ENCODE peak calls at places on chromosomes 6 and 20, in eight cellular contexts. B is right lobe of liver; D is prostate gland; I is body of pancreas; T is astrocyte of the spinal cord; G is CD8-positive, alpha-beta T cell; K is cardiac muscle cell; A is A549. Z is an unnamed sample.

GRCh38 chr6:159716247-159717086 is 10.8 kb upstream of the WTAP start:
- DNase-seq in K (peak; percentile 97), A (no peak), T (peak; percentile 88), I (peak; percentile 68), B (no peak), G (no peak), D (peak; percentile 84), Z (no peak)

GRCh38 chr20:44401052-44401769 is 45.7 kb downstream of the HNF4A start:
- DNase-seq in D (no peak), I (no peak), T (no peak), B (peak; percentile 86), G (no peak), A (peak; percentile 37), K (no peak), Z (no peak)

GRCh38 chr6:88517737-88518136 is 351.6 kb upstream of the CNR1 start:
- DNase-seq in G (no peak), K (no peak), A (no peak), T (no peak), B (no peak), I (no peak), D (no peak), Z (no peak)

GRCh38 chr6:25392372-25392771 is 113.2 kb downstream of the CARMIL1 start:
- DNase-seq in B (no peak), T (no peak), I (no peak), A (no peak), G (no peak), D (no peak), K (peak; percentile 22), Z (no peak)

GRCh38 chr6:53701333-53702073 is 35.9 kb upstream of the KLHL31 start:
- DNase-seq in K (no peak), D (no peak), A (no peak), B (no peak), T (no peak), I (no peak), G (no peak), Z (peak; percentile 44)

GRCh38 chr6:3041606-3042005 is 26.7 kb upstream of the RIPK1 start:
- DNase-seq in I (no peak), K (no peak), G (no peak), T (no peak), A (no peak), B (no peak), D (no peak), Z (no peak)

GRCh38 chr6:144362042-144363018 is 77.2 kb downstream of the UTRN start:
- DNase-seq in B (no peak), T (peak; percentile 35), A (no peak), I (peak; percentile 36), K (no peak), G (no peak), D (no peak), Z (no peak)

GRCh38 chr6:150176152-150176551 is 33.3 kb downstream of the PPP1R14C start:
- DNase-seq in K (no peak), D (no peak), I (no peak), T (no peak), A (no peak), B (no peak), G (no peak), Z (no peak)

GRCh38 chr6:90197854-90198496 is 98.7 kb downstream of the BACH2 start:
- DNase-seq in D (no peak), K (peak; percentile 48), B (peak; percentile 60), I (peak; percentile 64), A (no peak), G (no peak), T (peak; percentile 53), Z (no peak)

GRCh38 chr6:79713701-79714322 is 82.7 kb downstream of the SH3BGRL2 start:
- DNase-seq in D (peak; percentile 32), B (no peak), A (peak; percentile 1), I (peak; percentile 50), G (peak; percentile 7), T (peak; percentile 50), K (peak; percentile 66), Z (peak; percentile 37)

GRCh38 chr6:42138190-42138589 is 4.2 kb downstream of the C6orf132 start:
- DNase-seq in T (no peak), D (no peak), A (no peak), B (no peak), G (no peak), K (no peak), I (no peak), Z (no peak)

GRCh38 chr6:42135722-42136121 is 6.7 kb downstream of the C6orf132 start:
- DNase-seq in A (no peak), B (no peak), I (no peak), K (no peak), G (no peak), D (no peak), T (no peak), Z (no peak)

GRCh38 chr6:42138630-42139619 is 3.5 kb downstream of the C6orf132 start:
- DNase-seq in D (peak; percentile 47), I (no peak), G (no peak), A (no peak), B (no peak), K (peak; percentile 42), T (no peak), Z (no peak)

GRCh38 chr6:42136508-42137191 is 5.8 kb downstream of the C6orf132 start:
- DNase-seq in A (peak; percentile 58), B (no peak), I (no peak), D (no peak), K (peak; percentile 55), G (no peak), T (peak; percentile 74), Z (no peak)

GRCh38 chr6:42137192-42137753 is 5.1 kb downstream of the C6orf132 start:
- DNase-seq in T (no peak), D (peak; percentile 83), B (no peak), A (no peak), I (peak; percentile 64), K (peak; percentile 15), G (no peak), Z (no peak)
- H3K4me3 ChIP-seq in T (no peak overlapping the region), D (peak overlapping the region; percentile 7), B (no peak overlapping the region), A (no peak overlapping the region), I (no peak overlapping the region), K (no peak overlapping the region), G (no peak overlapping the region), Z (no peak overlapping the region)

GRCh38 chr6:48614326-48614725 is 503.3 kb upstream of the PTCHD4 start:
- DNase-seq in A (no peak), B (no peak), D (no peak), T (no peak), G (no peak), K (no peak), I (no peak), Z (no peak)

GRCh38 chr6:48610846-48611245 is 499.8 kb upstream of the PTCHD4 start:
- DNase-seq in D (no peak), A (no peak), K (peak; percentile 20), G (no peak), B (no peak), I (no peak), T (peak; percentile 24), Z (no peak)

GRCh38 chr6:48611332-48611731 is 500.3 kb upstream of the PTCHD4 start:
- DNase-seq in I (no peak), T (peak; percentile 69), B (no peak), A (no peak), D (no peak), G (no peak), K (peak; percentile 16), Z (no peak)

GRCh38 chr6:48615041-48615440 is 504.0 kb upstream of the PTCHD4 start:
- DNase-seq in B (no peak), A (no peak), K (no peak), T (peak; percentile 46), G (no peak), I (no peak), D (no peak), Z (no peak)

DNA sequence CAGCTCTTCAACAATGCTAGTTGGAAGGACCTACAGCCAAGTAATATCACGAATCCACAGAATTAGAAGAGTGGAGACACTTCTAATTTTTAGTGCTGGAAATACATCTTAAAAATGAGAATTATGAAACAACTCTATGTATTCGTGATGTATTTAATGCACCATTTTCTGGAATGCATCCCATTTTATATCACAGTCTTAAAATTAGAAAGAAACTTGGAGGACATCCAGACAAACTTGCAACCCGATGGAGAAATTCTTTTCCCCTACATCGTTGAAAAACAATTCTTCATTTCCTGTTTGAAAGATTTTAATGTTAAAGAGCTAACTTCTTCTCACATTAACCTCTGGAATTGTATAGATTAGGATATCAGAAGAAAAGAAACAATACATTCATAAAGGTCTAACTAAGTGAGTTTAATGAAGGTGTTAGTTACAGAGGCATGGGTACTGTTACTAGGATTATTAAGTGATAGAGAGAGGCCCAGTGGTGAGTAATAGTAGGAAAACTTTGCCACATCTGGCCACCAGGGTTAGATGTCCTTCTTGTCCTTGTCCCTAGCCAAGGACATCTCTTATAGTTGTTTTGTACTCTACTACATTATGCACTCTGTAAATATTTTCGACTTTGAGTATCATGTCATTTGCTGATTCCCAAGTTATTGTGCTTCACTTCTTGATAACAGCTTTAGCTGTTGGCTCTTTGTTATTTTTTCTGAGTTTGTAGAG is 502.4 kb upstream of the PTCHD4 start:
- DNase-seq in K (peak; percentile 58), G (no peak), D (no peak), B (no peak), I (no peak), T (no peak), A (no peak), Z (no peak)
- H3K4me3 ChIP-seq in K (no peak overlapping the region), G (no peak overlapping the region), D (no peak overlapping the region), B (no peak overlapping the region), I (no peak overlapping the region), T (no peak overlapping the region), A (no peak overlapping the region), Z (no peak overlapping the region)

GRCh38 chr6:33735201-33735600 is 11.5 kb downstream of the IP6K3 start:
- DNase-seq in K (no peak), D (no peak), G (no peak), A (no peak), B (no peak), I (no peak), T (no peak), Z (no peak)
- H3K4me3 ChIP-seq in K (no peak overlapping the region), D (no peak overlapping the region), G (no peak overlapping the region), A (no peak overlapping the region), B (no peak overlapping the region), I (no peak overlapping the region), T (no peak overlapping the region), Z (no peak overlapping the region)

GRCh38 chr6:13874191-13874549 is 50.6 kb upstream of the RNF182 start:
- DNase-seq in D (no peak), K (no peak), T (no peak), A (no peak), G (no peak), B (no peak), I (no peak), Z (no peak)

GRCh38 chr6:13877116-13877515 is 47.6 kb upstream of the RNF182 start:
- DNase-seq in D (no peak), I (no peak), K (peak; percentile 8), A (no peak), G (no peak), T (peak; percentile 15), B (no peak), Z (no peak)

GRCh38 chr6:13873288-13874190 is 51.2 kb upstream of the RNF182 start:
- DNase-seq in I (peak; percentile 82), T (no peak), B (peak; percentile 82), A (peak; percentile 66), G (peak; percentile 47), K (peak; percentile 35), D (peak; percentile 63), Z (peak; percentile 39)

GRCh38 chr6:13870185-13870584 is 54.6 kb upstream of the RNF182 start:
- DNase-seq in D (no peak), I (no peak), K (no peak), G (no peak), A (no peak), T (no peak), B (no peak), Z (no peak)

DNA sequence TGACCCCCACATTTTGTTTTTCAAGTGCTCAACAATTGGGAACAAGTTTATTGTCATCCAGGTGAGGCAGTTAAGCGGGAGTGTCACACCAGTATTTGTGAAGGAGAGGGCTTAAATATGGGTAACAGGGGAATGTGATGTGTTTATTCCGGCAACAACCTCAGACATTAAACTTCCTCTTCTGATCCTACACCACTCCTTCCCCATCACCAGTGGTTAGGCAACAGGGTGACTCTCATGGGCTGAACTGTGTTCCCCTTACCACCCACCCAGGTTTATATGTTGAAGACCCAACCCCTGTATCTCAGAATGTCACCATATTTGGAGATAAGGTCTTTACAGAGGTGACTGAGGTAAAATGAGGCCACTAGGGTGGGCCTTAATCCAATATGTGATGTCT is 52.1 kb upstream of the RNF182 start:
- DNase-seq in T (no peak), G (no peak), K (no peak), B (no peak), D (no peak), I (no peak), A (no peak), Z (no peak)
- H3K4me3 ChIP-seq in T (no peak overlapping the region), G (no peak overlapping the region), K (no peak overlapping the region), B (no peak overlapping the region), D (no peak overlapping the region), I (no peak overlapping the region), A (no peak overlapping the region), Z (no peak overlapping the region)